ENCODE peak calls at places on chromosomes 2 and 18, in eight cellular contexts. I, V, H, K, J, L, Z and C are unnamed samples.

GRCh38 chr2:33134764-33135560 is 188.2 kb downstream of the LTBP1 start:
- DNase-seq in I (no peak), V (no peak), K (no peak), L (no peak), H (no peak), Z (no peak), J (no peak), C (no peak)

GRCh38 chr2:109237792-109238191 is 108.8 kb downstream of the SH3RF3 start:
- DNase-seq in Z (no peak), H (no peak), I (no peak), V (no peak), L (no peak), J (no peak), K (no peak), C (no peak)

GRCh38 chr2:225282858-225283693 is 116.4 kb upstream of the NYAP2 start:
- DNase-seq in H (no peak), V (no peak), K (no peak), J (peak; percentile 64), Z (no peak), L (peak; percentile 41), I (no peak), C (peak; percentile 23)

GRCh38 chr2:96112501-96113366 is 3.6 kb downstream of the ADRA2B start:
- DNase-seq in H (peak; percentile 58), Z (no peak), V (no peak), K (no peak), J (no peak), L (no peak), I (peak; percentile 25), C (no peak)

GRCh38 chr2:203650860-203651613 is 55.4 kb upstream of the CD28 start:
- DNase-seq in I (no peak), L (peak; percentile 54), H (no peak), Z (no peak), V (peak; percentile 61), K (peak; percentile 42), J (no peak), C (peak; percentile 49)

GRCh38 chr2:189841019-189841418 is 56.8 kb downstream of the PMS1 start:
- DNase-seq in V (no peak), Z (no peak), I (no peak), K (no peak), J (no peak), L (no peak), H (no peak), C (no peak)

GRCh38 chr2:197055045-197055444 is 128.5 kb upstream of the PGAP1 start:
- DNase-seq in I (no peak), J (no peak), H (no peak), K (no peak), Z (no peak), V (no peak), L (no peak), C (no peak)

GRCh38 chr2:127572841-127573240 is 37.4 kb downstream of the MYO7B start:
- DNase-seq in K (no peak), J (no peak), H (no peak), I (no peak), V (no peak), Z (no peak), L (no peak), C (no peak)

GRCh38 chr2:61534926-61535325 is 3.2 kb downstream of the XPO1 start:
- DNase-seq in L (peak; percentile 3), I (no peak), H (no peak), J (no peak), K (no peak), Z (no peak), V (no peak), C (no peak)

DNA sequence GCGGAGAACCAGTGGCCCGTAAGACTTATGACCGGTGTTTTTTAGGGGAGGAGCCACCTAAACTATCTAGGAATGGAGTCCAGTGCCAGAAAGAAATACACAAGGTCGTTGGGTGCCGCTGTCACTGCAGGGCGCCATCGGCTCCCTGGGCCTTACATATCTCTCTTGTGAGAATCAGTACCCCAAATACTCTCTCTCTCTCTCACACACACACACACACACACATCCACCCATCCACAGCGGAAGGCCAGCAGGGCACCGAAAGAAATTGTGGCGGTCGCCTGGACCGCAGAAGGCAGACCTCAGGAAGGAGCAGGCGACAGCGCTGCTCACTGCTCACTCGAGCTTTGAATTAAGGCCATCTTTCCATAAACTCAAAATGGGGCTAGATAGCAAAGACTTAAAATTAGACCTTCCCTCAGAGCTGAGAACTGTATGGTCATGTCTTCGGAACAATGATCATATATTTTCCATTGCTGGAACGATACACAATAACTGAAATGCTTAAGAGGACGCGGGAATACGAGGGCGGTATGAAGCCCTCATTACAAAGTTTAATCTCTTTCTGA is 10.3 kb downstream of the NR4A2 start:
- DNase-seq in K (no peak), V (no peak), J (no peak), I (no peak), Z (no peak), H (no peak), L (no peak), C (peak; percentile 30)
- H3K4me3 ChIP-seq in K (peak overlapping the region; percentile 48), V (peak overlapping the region; percentile 56), J (no peak overlapping the region), I (peak overlapping the region; percentile 20), Z (peak overlapping the region; percentile 50), H (peak overlapping the region; percentile 44), L (no peak overlapping the region), C (no peak overlapping the region)

GRCh38 chr2:100064165-100064564 is 78.2 kb downstream of the AFF3 start:
- DNase-seq in I (no peak), Z (no peak), K (no peak), H (no peak), J (no peak), L (no peak), V (no peak), C (no peak)
- H3K36me3 ChIP-seq in I (no peaks in the 10 kb centered on the region), Z (no peaks in the 10 kb centered on the region), K (no peaks in the 10 kb centered on the region), H (no peaks in the 10 kb centered on the region), J (no peaks in the 10 kb centered on the region), L (peaks cover 12% of the 10 kb centered on the region), V (no peaks in the 10 kb centered on the region), C (no peaks in the 10 kb centered on the region)

GRCh38 chr2:213231966-213232365 is 52.3 kb upstream of the SPAG16 start:
- DNase-seq in I (no peak), K (no peak), J (no peak), H (no peak), V (no peak), L (no peak), Z (no peak), C (no peak)

GRCh38 chr2:213232649-213233437 is 51.4 kb upstream of the SPAG16 start:
- DNase-seq in Z (no peak), V (no peak), J (peak; percentile 0), I (no peak), L (peak; percentile 29), K (no peak), H (no peak), C (no peak)

GRCh38 chr2:213235741-213236140 is 48.5 kb upstream of the SPAG16 start:
- DNase-seq in L (no peak), J (no peak), Z (no peak), V (no peak), H (no peak), I (no peak), K (no peak), C (no peak)

GRCh38 chr2:213234641-213235040 is 49.6 kb upstream of the SPAG16 start:
- DNase-seq in V (no peak), H (no peak), K (no peak), I (no peak), Z (no peak), L (no peak), J (no peak), C (no peak)

DNA sequence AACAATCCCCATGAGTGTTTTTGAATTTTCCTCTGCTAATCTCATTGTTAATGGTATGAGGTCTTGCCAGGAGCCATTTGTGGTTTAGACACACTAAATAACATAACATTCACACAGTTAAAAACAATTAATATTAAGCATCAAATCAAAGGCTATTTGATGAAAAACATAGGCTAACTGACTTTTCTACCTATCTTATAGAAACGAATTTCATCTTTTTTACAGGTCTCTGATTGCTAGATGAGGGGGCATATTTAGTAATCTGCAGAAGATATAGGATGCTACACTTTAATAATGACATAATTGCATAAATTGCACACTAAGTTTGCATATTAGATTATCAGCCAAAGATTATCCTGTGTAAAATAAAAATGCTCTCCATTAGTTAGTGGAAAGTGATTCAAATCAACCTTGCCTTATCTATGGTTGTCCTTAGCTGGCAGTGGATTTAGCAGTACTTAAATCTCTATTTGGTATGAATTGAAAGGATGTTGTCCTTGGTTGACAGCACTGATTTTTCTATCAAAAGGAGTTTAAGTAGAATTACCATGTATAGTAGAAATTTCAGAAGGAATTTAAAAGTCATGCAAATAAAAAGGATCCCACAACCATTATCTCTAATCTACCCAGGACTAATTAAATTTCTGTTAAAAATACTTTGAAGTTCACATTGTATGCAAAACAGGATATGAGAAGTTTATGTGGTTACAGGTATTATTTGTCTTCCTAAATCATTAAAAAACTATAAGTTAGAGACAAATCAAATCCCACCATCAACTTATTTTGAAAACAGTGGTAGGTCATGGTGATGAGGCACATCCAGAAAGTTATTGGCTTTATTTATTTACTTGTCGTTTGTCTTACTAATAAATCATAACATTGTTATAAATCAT is 50.6 kb upstream of the SPAG16 start:
- DNase-seq in I (no peak), Z (no peak), K (no peak), H (no peak), L (no peak), V (no peak), J (no peak), C (no peak)
- H3K4me3 ChIP-seq in I (no peak overlapping the region), Z (no peak overlapping the region), K (no peak overlapping the region), H (no peak overlapping the region), L (no peak overlapping the region), V (no peak overlapping the region), J (no peak overlapping the region), C (no peak overlapping the region)

GRCh38 chr2:219471476-219472371 is 27.0 kb upstream of the GMPPA start:
- DNase-seq in V (no peak), H (peak; percentile 55), I (no peak), J (no peak), L (no peak), K (no peak), Z (no peak), C (no peak)

GRCh38 chr2:219468410-219469185 is 30.1 kb upstream of the GMPPA start:
- DNase-seq in Z (no peak), H (no peak), K (no peak), I (no peak), V (no peak), J (no peak), L (no peak), C (no peak)

GRCh38 chr2:219472629-219473187 is 26.0 kb upstream of the GMPPA start:
- DNase-seq in L (no peak), K (no peak), J (no peak), V (no peak), H (peak; percentile 59), I (no peak), Z (no peak), C (no peak)

GRCh38 chr2:219469186-219469724 is 29.4 kb upstream of the GMPPA start:
- DNase-seq in Z (no peak), L (peak; percentile 81), I (no peak), K (no peak), H (peak; percentile 59), J (peak; percentile 80), V (no peak), C (no peak)

GRCh38 chr2:219470429-219470828 is 28.3 kb upstream of the GMPPA start:
- DNase-seq in H (no peak), Z (no peak), L (no peak), J (no peak), K (no peak), V (no peak), I (no peak), C (no peak)
- H3K36me3 ChIP-seq in H (peaks cover 12% of the 10 kb centered on the region), Z (no peaks in the 10 kb centered on the region), L (peaks cover 65% of the 10 kb centered on the region), J (peaks cover 8% of the 10 kb centered on the region), K (peaks cover 13% of the 10 kb centered on the region), V (no peaks in the 10 kb centered on the region), I (no peaks in the 10 kb centered on the region), C (no peaks in the 10 kb centered on the region)

GRCh38 chr18:12990128-12990485 is 1.1 kb upstream of the CEP192 start:
- DNase-seq in K (no peak), I (no peak), J (no peak), V (no peak), Z (no peak), L (no peak), H (no peak), C (no peak)
- H3K4me3 ChIP-seq in K (no peak overlapping the region), I (peak overlapping the region; percentile 77), J (peak overlapping the region; percentile 90), V (peak overlapping the region; percentile 88), Z (peak overlapping the region; percentile 90), L (no peak overlapping the region), H (no peak overlapping the region), C (no peak overlapping the region)